ENCODE peak calls at places on chromosomes 11 and 22, in five cellular contexts. E, V, W, N and Y are unnamed samples. For H3K4me1, the result is how much of the 10 kb centered on the place peaks cover.

GRCh38 chr11:67404515-67405195 is 772 bp downstream of the TBC1D10C start:
- DNase-seq in E (peak), V (peak), N (no peak), W (no peak), Y (no peak)

GRCh38 chr11:86172894-86173293 is 71.7 kb upstream of the EED start:
- DNase-seq in W (peak), E (no peak), V (no peak), N (no peak), Y (no peak)

GRCh38 chr11:10072142-10072541 is 221.9 kb downstream of the SBF2 start:
- DNase-seq in V (no peak), W (peak), N (no peak), E (no peak), Y (no peak)

GRCh38 chr22:31349960-31350359 is 3.8 kb upstream of the PATZ1 start:
- DNase-seq in V (no peak), N (no peak), W (no peak), E (no peak), Y (no peak)

GRCh38 chr11:41982975-41983374 is 523.5 kb upstream of the LRRC4C start:
- DNase-seq in W (no peak), E (no peak), N (no peak), V (no peak), Y (no peak)

GRCh38 chr11:68297812-68298658 is 14.4 kb upstream of the LRP5 start:
- DNase-seq in W (peak), V (peak), N (peak), E (peak), Y (no peak)

GRCh38 chr22:29300807-29301601 is 5.4 kb upstream of the GAS2L1 start:
- DNase-seq in V (no peak), E (no peak), W (no peak), N (peak), Y (no peak)

GRCh38 chr11:44496391-44496790 is 69.1 kb upstream of the CD82 start:
- DNase-seq in N (no peak), V (no peak), E (no peak), W (no peak), Y (no peak)

GRCh38 chr11:85109141-85109540 is 518.0 kb downstream of the DLG2 start:
- DNase-seq in E (no peak), W (no peak), V (no peak), N (no peak), Y (peak)

GRCh38 chr11:120801801-120802689 is 221.9 kb upstream of the TBCEL start:
- DNase-seq in N (peak), E (peak), W (peak), V (no peak), Y (no peak)

GRCh38 chr22:48968201-48968959 is 859.3 kb downstream of the BRD1 start:
- DNase-seq in N (peak), V (no peak), E (peak), W (no peak), Y (no peak)

GRCh38 chr22:28883917-28884753 is 763 bp downstream of the ZNRF3 start:
- DNase-seq in N (peak), V (peak), E (peak), W (peak), Y (no peak)

GRCh38 chr11:123083623-123084029 is 21.7 kb upstream of the HSPA8 start:
- DNase-seq in E (peak), V (peak), W (peak), N (peak), Y (no peak)

GRCh38 chr11:65130631-65131416 is 3.5 kb downstream of the SYVN1 start:
- DNase-seq in W (no peak), N (no peak), V (no peak), E (no peak), Y (no peak)

GRCh38 chr22:23122216-23122957 is 19.4 kb downstream of the RSPH14 start:
- DNase-seq in V (no peak), W (no peak), N (no peak), E (no peak), Y (no peak)

GRCh38 chr11:28999620-29000019 is 891.4 kb downstream of the METTL15 start:
- DNase-seq in W (no peak), N (no peak), V (no peak), E (no peak), Y (no peak)

GRCh38 chr11:117058761-117059233 is 39.4 kb downstream of the SIK3 start:
- DNase-seq in N (no peak), W (peak), E (no peak), V (no peak), Y (no peak)

GRCh38 chr11:86193297-86194095 is 51.1 kb upstream of the EED start:
- DNase-seq in N (peak), V (peak), E (peak), W (peak), Y (peak)

GRCh38 chr11:57567210-57567511 is 311 bp downstream of the UBE2L6 start:
- DNase-seq in N (no peak), V (peak), W (peak), E (peak), Y (no peak)

GRCh38 chr22:50601669-50602337 is 1.2 kb downstream of the MAPK8IP2 start:
- DNase-seq in W (peak), N (no peak), E (no peak), V (no peak), Y (no peak)

GRCh38 chr22:19610518-19611253 is 86.5 kb upstream of the CLDN5 start:
- DNase-seq in W (no peak), N (no peak), E (peak), V (no peak), Y (no peak)

GRCh38 chr22:26215766-26216165 is 46.5 kb downstream of the SEZ6L start:
- DNase-seq in V (no peak), W (no peak), E (no peak), N (no peak), Y (no peak)

GRCh38 chr11:36073411-36074203 is 129.7 kb downstream of the LDLRAD3 start:
- DNase-seq in E (no peak), W (peak), V (no peak), N (no peak), Y (no peak)

GRCh38 chr11:118615282-118615979 is 8.0 kb downstream of the PHLDB1 start:
- DNase-seq in N (peak), E (no peak), W (no peak), V (no peak), Y (no peak)

DNA sequence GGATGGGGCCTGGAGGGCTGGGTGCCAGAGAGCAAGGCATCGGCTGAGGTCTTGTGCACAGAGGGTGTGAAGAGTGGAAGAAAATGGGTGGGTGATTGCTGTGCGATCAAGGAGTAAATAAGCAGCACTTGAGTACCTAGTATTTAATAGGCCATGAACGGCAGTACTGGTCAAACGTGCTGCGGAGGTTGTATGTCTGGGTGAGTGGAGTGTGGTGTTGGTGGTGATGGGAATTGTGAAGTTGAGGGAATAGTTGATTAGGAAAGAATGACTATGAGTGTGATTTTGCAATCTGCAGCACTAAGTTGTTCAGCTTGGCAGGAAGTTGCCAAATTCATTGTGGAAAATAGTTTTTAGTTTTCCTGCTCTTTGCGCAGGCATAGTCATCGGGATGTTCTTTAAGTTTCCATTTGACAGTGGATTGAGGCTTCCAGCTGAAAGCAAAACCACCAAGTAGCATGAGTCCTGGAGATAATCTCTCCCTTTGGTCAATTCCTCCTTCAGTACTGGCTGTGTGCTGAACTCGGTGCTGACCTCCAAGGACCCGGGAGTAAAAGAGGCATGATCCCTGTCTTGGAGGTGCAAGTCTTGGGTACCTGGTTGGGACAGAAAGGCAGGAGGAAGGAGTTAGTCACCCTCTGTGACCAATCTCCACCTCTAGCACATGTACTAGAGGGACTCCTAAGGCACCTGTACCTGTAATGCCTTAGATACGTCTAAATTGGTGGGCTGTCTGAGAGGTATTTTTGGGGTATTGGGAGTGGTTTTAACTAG is 2.1 kb downstream of the PANX1 start:
- DNase-seq in N (no peak), V (no peak), W (peak), E (no peak), Y (no peak)
- H3K4me1 ChIP-seq in N (under half), V (half or more), W (half or more), E (under half), Y (under half)

GRCh38 chr11:94133752-94134151 is 5.1 kb downstream of the PANX1 start:
- DNase-seq in N (no peak), E (no peak), V (no peak), W (no peak), Y (no peak)

GRCh38 chr11:94132152-94132558 is 3.5 kb downstream of the PANX1 start:
- DNase-seq in V (no peak), E (no peak), W (peak), N (no peak), Y (no peak)

GRCh38 chr11:94132823-94133408 is 4.3 kb downstream of the PANX1 start:
- DNase-seq in W (no peak), V (no peak), E (no peak), N (no peak), Y (no peak)

GRCh38 chr11:94131363-94132115 is 2.9 kb downstream of the PANX1 start:
- DNase-seq in W (peak), V (no peak), E (no peak), N (no peak), Y (no peak)

DNA sequence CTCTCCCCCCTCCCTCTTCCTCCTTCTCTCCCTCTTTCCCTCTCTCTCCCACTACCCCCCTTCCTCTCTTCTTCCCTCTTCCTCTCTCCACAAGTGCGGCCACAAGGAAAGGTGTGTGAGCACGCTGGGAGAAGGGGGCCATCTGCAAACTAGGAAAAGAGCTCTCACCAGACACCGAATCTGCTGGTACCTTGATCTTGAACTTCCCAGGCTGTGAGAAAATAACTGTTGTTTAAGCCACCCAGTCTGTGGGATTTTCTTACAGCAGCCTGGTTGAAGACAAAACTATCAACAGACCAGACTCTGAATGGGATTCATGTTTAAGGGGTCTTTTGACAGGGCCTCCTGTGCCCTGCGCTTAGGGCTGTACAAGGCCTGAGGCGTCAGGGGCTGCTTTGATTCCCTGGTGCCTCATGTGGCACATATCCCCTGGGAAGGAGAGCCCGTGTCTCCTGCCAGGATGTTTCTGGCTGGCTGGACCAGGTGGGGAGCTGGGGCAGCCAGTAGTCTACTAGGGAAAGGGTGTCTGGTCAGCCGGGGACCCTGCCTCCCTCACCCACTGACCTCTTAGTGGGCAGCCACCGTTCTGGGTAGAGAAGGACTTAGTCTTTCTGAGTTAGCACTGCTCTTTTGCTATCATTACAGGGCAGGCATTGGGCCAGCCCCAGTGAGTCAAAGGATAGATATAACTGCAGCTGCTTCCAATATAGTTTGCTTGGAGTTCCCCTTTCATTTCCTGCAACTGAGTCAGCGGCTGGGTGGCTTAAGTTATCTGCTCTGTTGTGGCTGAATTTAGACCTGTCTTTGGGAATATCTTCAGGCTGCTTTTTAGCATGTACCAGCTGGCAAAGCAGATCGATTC is 6.2 kb downstream of the PANX1 start:
- DNase-seq in V (no peak), W (peak), N (no peak), E (no peak), Y (no peak)
- H3K4me1 ChIP-seq in V (under half), W (half or more), N (under half), E (under half), Y (under half)

DNA sequence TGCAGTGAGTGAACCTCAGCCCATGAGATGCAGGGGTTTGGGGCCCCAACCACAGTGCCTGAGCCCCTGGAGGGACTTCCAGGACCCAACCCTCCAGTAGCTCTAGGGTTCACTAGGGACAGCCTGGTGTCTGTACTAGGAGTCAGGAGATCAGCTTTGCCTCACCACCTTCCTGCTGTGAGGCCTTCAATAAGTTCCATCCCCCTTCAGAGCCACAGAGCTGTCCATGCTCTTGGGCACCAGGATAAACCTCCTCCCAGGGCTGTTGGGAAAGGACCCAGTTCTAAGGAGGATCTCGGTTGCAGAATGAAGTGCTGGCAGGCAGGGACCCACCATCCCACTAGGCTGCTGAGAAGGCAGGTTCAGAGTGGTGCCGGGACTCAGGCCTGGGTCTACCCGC is 9.7 kb downstream of the ARHGEF17 start:
- DNase-seq in W (no peak), V (no peak), E (no peak), N (no peak), Y (no peak)
- H3K4me1 ChIP-seq in W (half or more), V (under half), E (under half), N (under half), Y (under half)

DNA sequence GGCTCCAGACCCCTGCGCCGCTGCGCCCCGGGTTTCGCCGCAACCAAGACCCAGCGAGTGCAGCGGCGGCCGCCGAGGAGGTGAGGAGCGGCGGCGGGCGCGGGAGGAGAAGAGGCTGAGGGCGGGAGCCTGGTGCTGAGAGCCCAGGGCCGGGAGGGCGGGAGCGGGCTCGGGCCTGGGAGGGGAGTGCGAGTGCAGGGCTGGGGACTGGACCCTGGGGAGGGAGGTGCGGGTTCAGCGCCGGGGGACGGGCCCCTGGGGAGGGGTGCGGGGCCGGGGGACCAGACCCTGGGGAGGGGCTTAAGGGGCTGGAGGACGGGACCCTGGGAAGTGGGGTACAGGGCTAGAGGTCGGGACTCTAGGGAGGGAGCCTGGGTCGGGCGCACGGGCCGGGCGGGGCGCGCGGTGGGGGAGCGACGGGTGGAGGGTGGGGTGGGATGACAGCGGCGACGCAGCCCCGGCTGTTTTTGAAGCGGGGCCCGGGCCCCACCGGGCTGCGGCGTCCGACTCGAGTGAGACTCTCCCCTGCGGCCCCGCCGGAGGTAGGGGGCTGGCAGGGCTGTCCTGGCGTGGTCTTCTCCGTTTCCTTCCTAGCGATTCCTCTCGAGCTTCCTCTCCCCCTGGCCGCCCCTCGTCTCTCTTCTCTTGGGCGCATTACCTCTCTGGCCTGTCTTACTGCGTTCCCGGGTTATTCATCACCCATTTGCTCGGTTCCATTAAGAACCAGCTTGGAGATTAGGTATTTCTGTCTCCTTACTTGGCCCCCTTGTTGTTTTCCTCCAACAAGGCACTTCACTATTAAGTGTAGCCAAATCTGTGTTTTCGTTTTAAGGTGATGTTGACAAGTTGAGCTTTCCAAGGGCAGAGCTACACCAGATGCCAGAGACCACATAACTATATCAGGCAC is 745 bp downstream of the NUP50 start:
- DNase-seq in W (peak), V (peak), E (peak), N (peak), Y (no peak)
- H3K4me1 ChIP-seq in W (under half), V (half or more), E (half or more), N (under half), Y (under half)

GRCh38 chr11:131656839-131657211 is 286.4 kb downstream of the NTM start:
- DNase-seq in V (no peak), W (no peak), N (no peak), E (no peak), Y (no peak)
- H3K4me1 ChIP-seq in V (under half), W (under half), N (under half), E (under half), Y (under half)

DNA sequence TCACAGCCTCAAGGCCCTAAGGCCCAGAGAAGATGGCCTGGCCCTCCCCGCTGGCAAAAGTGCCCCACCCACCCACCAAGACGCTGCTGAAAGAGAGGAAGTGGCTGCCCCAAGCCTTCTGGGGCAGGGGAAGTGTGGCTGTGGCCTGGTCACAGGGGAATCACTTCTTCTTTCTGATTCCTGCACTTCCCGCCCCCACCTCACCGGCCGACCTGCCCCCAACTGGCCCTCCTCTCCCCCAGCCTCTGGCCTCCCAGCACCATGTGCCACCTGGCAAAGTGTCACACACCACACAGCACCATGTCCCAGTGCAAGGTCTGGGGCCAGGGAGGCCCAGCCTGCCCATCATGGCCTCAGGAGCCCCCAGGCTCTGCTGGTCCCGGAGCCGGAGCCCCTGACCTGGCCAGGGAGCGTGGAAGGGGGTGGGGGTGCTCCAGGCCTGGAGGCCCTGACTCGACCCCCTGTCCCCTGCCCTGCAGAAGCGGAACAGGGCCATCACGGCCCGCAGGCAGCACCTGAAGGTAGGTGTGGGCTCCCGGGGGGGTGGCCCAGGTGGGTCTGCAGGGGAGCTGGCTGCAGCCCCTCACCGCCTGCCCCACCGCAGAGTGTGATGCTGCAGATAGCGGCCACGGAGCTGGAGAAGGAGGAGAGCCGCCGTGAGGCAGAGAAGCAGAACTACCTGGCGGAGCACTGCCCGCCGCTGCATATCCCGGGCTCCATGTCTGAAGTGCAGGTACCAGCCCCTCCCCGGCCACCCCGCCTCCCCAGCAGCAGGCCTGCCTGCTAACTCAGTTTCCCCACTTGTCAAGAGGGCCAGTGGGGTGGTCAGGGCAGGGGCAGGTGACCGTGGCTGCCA is 1.4 kb downstream of the TNNI2 start:
- DNase-seq in E (peak), N (peak), W (no peak), V (no peak), Y (no peak)
- H3K4me1 ChIP-seq in E (under half), N (under half), W (under half), V (under half), Y (under half)

GRCh38 chr22:37056246-37056645 is 4.7 kb downstream of the KCTD17 start:
- DNase-seq in W (no peak), V (no peak), N (no peak), E (no peak), Y (no peak)
- H3K4me1 ChIP-seq in W (under half), V (under half), N (under half), E (under half), Y (under half)

DNA sequence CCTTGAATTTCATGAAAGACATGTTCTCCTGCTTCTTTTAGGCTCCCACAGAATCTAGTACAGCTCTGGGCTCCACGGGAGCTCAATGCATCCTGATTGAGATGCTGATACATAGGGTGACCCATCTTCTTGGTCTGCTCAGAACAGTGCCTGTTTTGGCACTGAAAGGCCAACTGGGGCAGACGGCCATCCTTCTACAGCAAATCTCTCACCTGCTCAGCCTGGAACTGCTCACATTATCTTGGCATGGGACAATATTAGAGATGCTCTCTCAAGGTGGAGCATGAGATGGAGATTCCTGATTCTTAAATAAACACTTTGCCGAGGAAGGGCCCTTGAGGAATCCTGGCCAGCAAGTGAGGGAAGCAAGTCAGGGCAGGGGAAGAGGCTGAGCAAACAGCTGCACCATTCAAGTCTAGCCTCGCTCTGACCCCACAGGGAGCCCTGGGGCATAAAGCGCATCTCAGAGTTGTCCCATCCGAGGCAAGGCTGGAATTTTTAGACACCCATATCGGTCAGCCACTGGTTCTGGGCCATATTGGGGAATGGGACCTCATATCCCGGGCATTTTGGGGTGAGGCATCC is 58.4 kb upstream of the CSNK2A3 start:
- DNase-seq in E (no peak), N (no peak), V (no peak), W (no peak), Y (no peak)
- H3K4me1 ChIP-seq in E (under half), N (under half), V (under half), W (under half), Y (under half)